ENCODE peak calls at places on chromosomes 11 and 22, in seven cellular contexts. P is tibial artery; D is thoracic aorta; Y is B cell; O is AG04449; U is activated naive CD4-positive, alpha-beta T cell treated with anti-CD3 and anti-CD28 coated beads, Interleukin-2, amount 50 U/mL, for 16 hours; N is cardiac fibroblast. M is an unnamed sample.

GRCh38 chr11:60747359-60747873 is 9.3 kb upstream of the MS4A15 start:
- DNase-seq in N (no peak), P (peak), D (no peak), U (no peak), O (no peak), Y (no peak), M (no peak)

GRCh38 chr22:21624120-21624879 is 5.5 kb downstream of the YDJC start:
- DNase-seq in O (no peak), P (no peak), U (peak), D (no peak), Y (no peak), N (peak), M (no peak)

GRCh38 chr11:2095198-2095520 is 44.0 kb downstream of the IGF2 start:
- DNase-seq in U (no peak), Y (no peak), P (no peak), O (no peak), D (no peak), N (no peak), M (no peak)

GRCh38 chr22:46813816-46814597 is 51.6 kb downstream of the TBC1D22A start:
- DNase-seq in P (peak), O (no peak), Y (no peak), N (peak), D (no peak), U (no peak), M (no peak)

GRCh38 chr11:67345949-67346819 is 7.2 kb downstream of the POLD4 start:
- DNase-seq in N (peak), Y (peak), U (no peak), O (no peak), D (no peak), P (peak), M (no peak)

GRCh38 chr11:63882555-63883242 is 34.3 kb downstream of the RCOR2 start:
- DNase-seq in O (no peak), Y (peak), N (no peak), U (no peak), P (no peak), D (no peak), M (no peak)

GRCh38 chr11:78823588-78823987 is 248.9 kb upstream of the NARS2 start:
- DNase-seq in D (no peak), N (no peak), Y (no peak), O (no peak), U (no peak), P (no peak), M (no peak)

GRCh38 chr11:126197277-126197939 is 14.0 kb downstream of the RPUSD4 start:
- DNase-seq in D (no peak), U (no peak), N (peak), P (no peak), O (peak), Y (no peak), M (no peak)

GRCh38 chr11:119481667-119482400 is 58.9 kb upstream of the THY1 start:
- DNase-seq in U (no peak), N (no peak), D (no peak), Y (no peak), P (peak), O (no peak), M (peak)

GRCh38 chr11:32884770-32885384 is 7.7 kb upstream of the QSER1 start:
- DNase-seq in U (no peak), O (no peak), N (peak), Y (no peak), D (no peak), P (no peak), M (no peak)

GRCh38 chr22:39738746-39739145 is 154.8 kb downstream of the ENTHD1 start:
- DNase-seq in P (no peak), N (peak), Y (no peak), D (no peak), U (no peak), O (peak), M (no peak)

GRCh38 chr11:29120329-29120695 is 896.5 kb downstream of the KCNA4 start:
- DNase-seq in O (no peak), U (no peak), N (no peak), Y (no peak), D (no peak), P (no peak), M (no peak)

GRCh38 chr11:26286472-26287066 is 45.4 kb upstream of the ANO3 start:
- DNase-seq in N (peak), P (no peak), D (no peak), U (no peak), Y (no peak), O (no peak), M (no peak)

GRCh38 chr11:116379185-116379828 is 393.5 kb downstream of the BUD13 start:
- DNase-seq in N (peak), U (no peak), O (no peak), D (no peak), Y (no peak), P (no peak), M (no peak)

GRCh38 chr11:118227865-118228785 is 3.3 kb upstream of the JAML start:
- DNase-seq in O (no peak), Y (peak), P (no peak), D (no peak), N (no peak), U (no peak), M (no peak)

M was measured in omental fat pad.